ENCODE peak calls at places on chromosome 4, in four cellular contexts. I, C, F and R are unnamed samples.
A peak's percentile ranks its signal among the peaks of the same experiment; 100 is the strongest.

GRCh38 chr4:140152760-140153418 is 1.1 kb downstream of the MAML3 start:
- DNase-seq in C (peak; percentile 38), F (peak; percentile 52), I (no peak), R (peak; percentile 50)

GRCh38 chr4:184168406-184169019 is 49.2 kb downstream of the ENPP6 start:
- DNase-seq in I (peak; percentile 32), C (peak; percentile 62), F (peak; percentile 65), R (peak; percentile 41)

GRCh38 chr4:38601244-38601915 is 62.6 kb upstream of the KLF3 start:
- DNase-seq in F (peak; percentile 48), I (no peak), C (peak; percentile 45), R (no peak)

GRCh38 chr4:39235021-39235420 is 52.7 kb downstream of the WDR19 start:
- DNase-seq in I (no peak), C (no peak), F (no peak), R (no peak)

GRCh38 chr4:102639602-102640001 is 121.2 kb downstream of the MANBA start:
- DNase-seq in I (no peak), C (no peak), F (no peak), R (no peak)

GRCh38 chr4:155487231-155487630 is 110.5 kb upstream of the MAP9 start:
- DNase-seq in C (no peak), F (no peak), I (no peak), R (no peak)

GRCh38 chr4:76590847-76591281 is 155.8 kb downstream of the SHROOM3 start:
- DNase-seq in C (peak; percentile 89), I (no peak), F (no peak), R (no peak)

GRCh38 chr4:129804458-129804981 is 708.6 kb downstream of the C4orf33 start:
- DNase-seq in I (no peak), F (no peak), C (no peak), R (no peak)

GRCh38 chr4:110636231-110636676 is 13.4 kb upstream of the PITX2 start:
- DNase-seq in C (no peak), F (no peak), I (no peak), R (no peak)

GRCh38 chr4:138113819-138114415 is 128.2 kb downstream of the SLC7A11 start:
- DNase-seq in F (no peak), C (peak; percentile 25), I (no peak), R (no peak)

GRCh38 chr4:8921465-8921864 is 49.8 kb upstream of the HMX1 start:
- DNase-seq in F (no peak), I (no peak), C (no peak), R (no peak)

GRCh38 chr4:115723621-115724020 is 610.2 kb upstream of the NDST4 start:
- DNase-seq in C (no peak), I (no peak), F (no peak), R (no peak)